ENCODE peak calls at places on chromosomes 5 and 9, in six cellular contexts. M is HCT116, R is SK-N-SH, E is HepG2, B is K562, K is GM12878. S is an unnamed sample.

GRCh38 chr9:77291714-77292113 is 114.4 kb downstream of the VPS13A start:
- DNase-seq in M (peak), R (peak), E (peak), B (peak), K (no peak), S (no peak)

GRCh38 chr5:32098806-32099435 is 75.2 kb downstream of the GOLPH3 start:
- DNase-seq in M (no peak), R (no peak), E (no peak), B (no peak), K (no peak), S (no peak)

GRCh38 chr9:19156026-19156474 is 28.8 kb upstream of the PLIN2 start:
- DNase-seq in M (no peak), R (no peak), E (peak), B (no peak), K (no peak), S (no peak)

GRCh38 chr9:128607642-128608350 is 48.9 kb downstream of the DYNC2I2 start:
- DNase-seq in M (no peak), R (no peak), E (no peak), B (no peak), K (no peak), S (no peak)

GRCh38 chr5:81855576-81855975 is 104.7 kb upstream of the SSBP2 start:
- DNase-seq in M (no peak), R (no peak), E (no peak), B (no peak), K (no peak), S (no peak)

GRCh38 chr9:128550226-128550625 is 2.2 kb upstream of the SPTAN1 start:
- DNase-seq in M (no peak), R (no peak), E (no peak), B (no peak), K (no peak), S (no peak)

GRCh38 chr9:7006417-7006816 is 248.6 kb downstream of the KDM4C start:
- DNase-seq in M (no peak), R (no peak), E (no peak), B (no peak), K (no peak), S (no peak)

GRCh38 chr5:88190106-88190834 is 78.4 kb downstream of the TMEM161B start:
- DNase-seq in M (no peak), R (no peak), E (no peak), B (no peak), K (no peak), S (no peak)

GRCh38 chr9:81543695-81544094 is 145.7 kb downstream of the TLE1 start:
- DNase-seq in M (no peak), R (no peak), E (no peak), B (no peak), K (no peak), S (no peak)

GRCh38 chr5:9494321-9494720 is 51.6 kb downstream of the SEMA5A start:
- DNase-seq in M (no peak), R (peak), E (no peak), B (no peak), K (no peak), S (no peak)

GRCh38 chr5:72956324-72957140 is 691 bp downstream of the FCHO2 start:
- DNase-seq in M (no peak), R (peak), E (peak), B (peak), K (no peak), S (no peak)

GRCh38 chr9:99134893-99135341 is 30.0 kb downstream of the TGFBR1 start:
- DNase-seq in M (no peak), R (no peak), E (no peak), B (no peak), K (peak), S (no peak)

GRCh38 chr9:36584626-36585460 is 12.1 kb downstream of the MELK start:
- DNase-seq in M (no peak), R (no peak), E (no peak), B (no peak), K (no peak), S (no peak)

GRCh38 chr5:94471496-94471895 is 146.9 kb downstream of the KIAA0825 start:
- DNase-seq in M (no peak), R (peak), E (no peak), B (no peak), K (no peak), S (no peak)

GRCh38 chr5:113693621-113694130 is 180.2 kb downstream of the YTHDC2 start:
- DNase-seq in M (no peak), R (no peak), E (no peak), B (no peak), K (no peak), S (no peak)

GRCh38 chr5:61638476-61638875 is 306.4 kb downstream of the ZSWIM6 start:
- DNase-seq in M (no peak), R (no peak), E (no peak), B (no peak), K (no peak), S (no peak)

GRCh38 chr5:15821506-15821905 is 321.5 kb downstream of the FBXL7 start:
- DNase-seq in M (no peak), R (no peak), E (no peak), B (no peak), K (no peak), S (no peak)

GRCh38 chr5:96633820-96634219 is 28.4 kb upstream of the CAST start:
- DNase-seq in M (no peak), R (no peak), E (no peak), B (no peak), K (no peak), S (no peak)

GRCh38 chr5:96627792-96628191 is 34.4 kb upstream of the CAST start:
- DNase-seq in M (no peak), R (no peak), E (peak), B (no peak), K (no peak), S (no peak)

GRCh38 chr5:96626956-96627355 is 35.2 kb upstream of the CAST start:
- DNase-seq in M (no peak), R (no peak), E (peak), B (no peak), K (no peak), S (no peak)

GRCh38 chr5:96628406-96628805 is 33.8 kb upstream of the CAST start:
- DNase-seq in M (no peak), R (no peak), E (no peak), B (no peak), K (no peak), S (no peak)

GRCh38 chr5:96629774-96630173 is 32.4 kb upstream of the CAST start:
- DNase-seq in M (peak), R (no peak), E (peak), B (no peak), K (no peak), S (peak)
- TF ChIP-seq REST in M (no peak), R (no peak), E (no peak), B (no peak), K (no peak), S (no peak)

DNA sequence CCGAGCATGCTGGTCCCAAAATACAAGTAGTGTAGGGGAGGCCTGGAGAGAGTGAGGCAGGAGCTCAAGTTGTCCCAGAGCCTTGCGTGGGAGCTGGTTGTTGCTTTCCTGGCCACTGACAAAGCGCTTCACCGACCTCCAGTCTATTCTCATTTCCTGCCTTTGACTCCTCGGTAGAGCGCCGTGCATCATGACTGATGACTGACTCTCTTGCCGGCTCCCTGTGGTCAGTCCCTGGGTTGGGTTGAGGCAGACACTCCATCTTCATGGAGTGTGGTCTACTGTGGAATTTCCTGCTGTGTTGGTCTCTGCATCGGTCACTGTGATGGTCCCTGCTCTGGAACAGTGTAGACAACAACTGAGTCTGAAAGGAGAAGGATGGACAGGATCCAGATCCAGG is 175.1 kb upstream of the S1PR3 start:
- DNase-seq in M (no peak), R (no peak), E (no peak), B (no peak), K (no peak), S (no peak)
- TF ChIP-seq SIN3A in M (no peak), R (no peak), E (no peak), B (no peak), K (no peak), S (no peak)

GRCh38 chr5:157750320-157750719 is 6.8 kb downstream of the LSM11 start:
- DNase-seq in M (no peak), R (no peak), E (no peak), B (no peak), K (no peak), S (no peak)

GRCh38 chr5:157747173-157747758 is 3.8 kb downstream of the LSM11 start:
- DNase-seq in M (no peak), R (no peak), E (no peak), B (no peak), K (no peak), S (no peak)

GRCh38 chr5:157748740-157749461 is 5.4 kb downstream of the LSM11 start:
- DNase-seq in M (no peak), R (no peak), E (no peak), B (peak), K (no peak), S (no peak)

GRCh38 chr5:157747766-157748700 is 4.5 kb downstream of the LSM11 start:
- DNase-seq in M (no peak), R (no peak), E (no peak), B (no peak), K (no peak), S (no peak)

GRCh38 chr5:157749462-157749799 is 5.9 kb downstream of the LSM11 start:
- DNase-seq in M (no peak), R (no peak), E (no peak), B (no peak), K (no peak), S (no peak)
- TF ChIP-seq REST in M (no peak), R (no peak), E (no peak), B (no peak), K (no peak), S (no peak)

GRCh38 chr5:66517361-66517760 is 78.8 kb upstream of the MAST4 start:
- DNase-seq in M (no peak), R (no peak), E (no peak), B (no peak), K (no peak), S (no peak)
- TF ChIP-seq SIN3A in M (no peak), R (no peak), E (no peak), B (no peak), K (no peak), S (no peak)

DNA sequence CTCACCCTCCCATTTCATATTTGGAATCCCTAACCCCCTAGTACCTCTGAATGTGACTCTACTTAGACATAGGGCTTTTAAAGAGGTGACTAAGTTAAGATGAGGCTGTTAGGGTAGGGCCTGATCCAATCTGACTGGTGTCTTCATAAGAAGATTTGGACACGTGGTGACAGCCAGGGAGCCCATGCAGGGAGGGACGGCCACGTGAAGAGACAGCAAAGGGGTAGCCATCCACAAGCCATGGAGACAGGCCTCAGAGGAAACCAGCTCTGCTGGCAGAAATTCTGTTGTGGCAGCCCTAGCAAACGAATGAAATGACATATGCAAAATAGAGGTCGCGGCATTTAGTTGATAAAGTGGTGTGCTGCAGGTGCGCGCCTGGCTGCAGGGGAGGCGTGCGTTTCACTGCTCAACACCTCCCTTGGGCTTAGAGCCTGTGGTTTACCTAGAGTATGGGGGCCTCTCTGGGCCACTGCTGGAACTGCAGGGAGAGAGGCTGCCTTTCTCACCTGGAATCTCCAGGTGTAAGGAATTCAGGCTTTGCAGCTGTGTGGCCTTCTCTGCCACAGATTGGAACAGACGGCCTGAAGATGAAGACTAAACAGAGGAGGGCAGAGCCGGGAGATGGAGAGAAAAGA is 7.1 kb upstream of the AFAP1L1 start:
- DNase-seq in M (peak), R (peak), E (peak), B (peak), K (no peak), S (no peak)
- TF ChIP-seq REST in M (no peak), R (no peak), E (no peak), B (no peak), K (no peak), S (no peak)

DNA sequence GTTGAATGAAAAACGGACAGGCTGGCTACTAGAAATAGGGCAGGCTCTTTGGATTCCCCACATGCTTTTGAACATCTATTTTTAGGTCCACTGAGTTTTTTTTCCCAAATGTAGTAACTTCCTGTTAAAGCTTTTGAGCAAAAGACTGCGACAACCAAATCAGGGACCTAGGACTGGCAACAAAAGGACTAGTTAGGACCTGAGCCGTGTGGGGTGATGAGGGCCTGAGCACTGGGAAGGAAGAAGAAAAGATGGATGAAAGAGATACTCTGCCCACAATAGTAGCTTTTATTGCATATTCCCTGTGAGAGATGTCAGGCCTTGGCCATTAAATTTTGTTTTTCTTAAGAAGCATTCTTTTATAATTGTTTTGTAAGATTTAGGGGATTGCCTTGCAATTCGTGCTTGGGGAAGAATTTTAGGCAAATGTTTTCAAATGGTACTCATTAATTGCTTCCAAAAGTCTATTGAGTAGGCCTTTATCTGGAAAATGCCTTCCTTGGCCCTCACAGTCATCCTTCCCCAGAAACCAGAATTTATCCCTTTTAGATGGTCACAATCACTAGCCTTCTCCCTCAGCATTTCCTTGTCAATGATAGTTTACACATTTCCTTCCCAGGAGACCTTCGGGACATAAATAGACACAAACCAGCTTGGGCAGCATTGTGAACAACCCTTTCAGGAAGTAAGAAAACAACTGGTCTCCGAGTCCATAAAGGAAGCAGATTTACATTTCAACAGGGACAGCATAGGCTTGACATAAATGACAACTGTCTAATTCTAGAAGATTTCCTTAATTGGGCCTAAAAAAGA is 166.5 kb downstream of the RMI1 start:
- DNase-seq in M (no peak), R (no peak), E (no peak), B (no peak), K (no peak), S (no peak)
- TF ChIP-seq SIN3A in M (no peak), R (no peak), E (no peak), B (no peak), K (no peak), S (no peak)

DNA sequence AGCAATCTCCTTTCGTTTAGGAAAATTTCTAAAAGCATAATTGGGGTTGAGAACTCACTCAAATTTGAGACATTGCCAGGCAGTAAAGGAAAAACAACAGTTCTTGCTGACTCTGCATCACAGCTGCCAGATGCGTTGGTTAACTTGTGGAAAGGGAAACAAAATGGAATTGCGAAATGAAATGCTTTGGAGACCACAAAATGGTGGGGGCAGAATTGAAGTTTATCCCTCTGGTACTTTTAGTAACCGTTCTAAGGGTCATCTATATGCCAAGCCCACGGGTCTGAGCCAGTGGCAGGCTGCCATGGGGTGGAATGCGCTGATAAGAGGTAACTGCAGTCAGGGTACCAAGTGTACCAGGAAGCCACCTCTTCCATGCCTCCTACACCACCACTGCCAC is 28.6 kb upstream of the SELENOP start:
- DNase-seq in M (no peak), R (no peak), E (peak), B (no peak), K (no peak), S (no peak)
- TF ChIP-seq REST in M (no peak), R (no peak), E (no peak), B (no peak), K (no peak), S (no peak)

DNA sequence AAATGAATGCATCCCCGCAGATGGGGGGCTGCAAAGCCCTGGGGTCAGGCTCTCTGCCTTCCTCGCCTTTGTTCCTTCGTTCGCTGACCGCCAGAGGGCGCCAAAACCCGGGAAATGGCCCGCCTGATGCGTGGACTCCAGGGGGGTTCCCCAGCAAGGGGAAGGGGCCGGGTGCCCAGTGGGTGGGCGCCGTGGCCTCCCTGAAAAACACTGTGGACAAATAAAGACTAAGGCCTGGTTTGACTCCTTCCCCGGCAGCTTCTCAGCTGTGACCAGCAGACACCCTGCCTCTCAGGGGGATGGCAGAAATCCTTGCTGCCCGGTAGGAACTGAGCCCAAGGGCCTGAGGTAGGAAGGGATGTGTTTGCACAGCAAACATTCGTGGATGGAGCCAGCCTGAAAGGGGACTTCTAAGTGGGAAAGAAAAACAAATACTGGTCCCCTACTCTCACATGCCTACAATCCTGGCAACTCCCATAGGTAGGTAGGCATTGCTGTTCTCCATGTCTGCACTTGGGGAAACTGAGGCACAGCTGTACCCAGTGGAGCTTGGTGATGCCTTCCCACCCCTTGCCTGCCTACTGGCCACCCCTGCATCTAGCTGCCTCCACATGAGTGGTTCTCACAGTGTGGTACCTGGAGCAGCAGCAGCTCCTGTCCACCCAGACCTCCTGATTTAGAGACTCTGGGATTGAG is 57.7 kb downstream of the DUSP1 start:
- DNase-seq in M (no peak), R (peak), E (no peak), B (peak), K (no peak), S (no peak)
- TF ChIP-seq SIN3A in M (no peak), R (no peak), E (no peak), B (no peak), K (no peak), S (no peak)

S was measured in Panc1.